ENCODE peak calls at places on chromosomes 2 and 18, in five cellular contexts. U is HEK293T, R is HepG2, Y is GM12878, Z is NT2/D1. G is an unnamed sample.

GRCh38 chr2:229160984-229161383 is 110.1 kb downstream of the PID1 start:
- DNase-seq in U (no peak), R (no peak), Y (no peak), Z (no peak), G (no peak)

GRCh38 chr2:30425326-30425725 is 21.7 kb upstream of the LCLAT1 start:
- DNase-seq in U (no peak), R (no peak), Y (no peak), Z (no peak), G (no peak)

GRCh38 chr2:63841254-63842022 is at the start of gene UGP2:
- DNase-seq in U (peak), R (peak), Y (peak), Z (peak), G (peak)

GRCh38 chr2:108911807-108912628 is 77.0 kb downstream of the EDAR start:
- DNase-seq in U (no peak), R (no peak), Y (no peak), Z (no peak), G (peak)

GRCh38 chr2:238256594-238257104 is 16.8 kb upstream of the HES6 start:
- DNase-seq in U (peak), R (peak), Y (no peak), Z (peak), G (peak)

GRCh38 chr2:152950125-152950524 is 231.7 kb downstream of the ARL6IP6 start:
- DNase-seq in U (peak), R (no peak), Y (no peak), Z (peak), G (peak)

GRCh38 chr2:128621074-128621473 is 302.4 kb upstream of the HS6ST1 start:
- DNase-seq in U (no peak), R (no peak), Y (no peak), Z (no peak), G (no peak)

GRCh38 chr2:160174322-160174721 is 25.8 kb downstream of the ITGB6 start:
- DNase-seq in U (no peak), R (no peak), Y (no peak), Z (no peak), G (no peak)

GRCh38 chr2:238155761-238156694 is 2.7 kb upstream of the ERFE start:
- DNase-seq in U (no peak), R (no peak), Y (no peak), Z (no peak), G (no peak)

GRCh38 chr18:11316546-11316945 is 167.2 kb upstream of the PIEZO2 start:
- DNase-seq in U (no peak), R (no peak), Y (no peak), Z (no peak), G (no peak)

GRCh38 chr2:99488587-99488998 is 1.2 kb downstream of the REV1 start:
- DNase-seq in U (no peak), R (peak), Y (peak), Z (no peak), G (no peak)

GRCh38 chr2:208501217-208501616 is 94.6 kb downstream of the PTH2R start:
- DNase-seq in U (no peak), R (peak), Y (no peak), Z (no peak), G (no peak)

GRCh38 chr2:235698028-235698427 is 204.2 kb downstream of the AGAP1 start:
- DNase-seq in U (no peak), R (no peak), Y (no peak), Z (no peak), G (no peak)

GRCh38 chr2:9234680-9235387 is 28.2 kb downstream of the ASAP2 start:
- DNase-seq in U (no peak), R (peak), Y (no peak), Z (no peak), G (no peak)

GRCh38 chr2:55761526-55761925 is 67.9 kb upstream of the PNPT1 start:
- DNase-seq in U (no peak), R (no peak), Y (no peak), Z (no peak), G (no peak)

GRCh38 chr2:63059434-63060078 is 8.9 kb downstream of the OTX1 start:
- DNase-seq in U (no peak), R (no peak), Y (no peak), Z (no peak), G (no peak)

GRCh38 chr2:30280596-30281434 is 49.5 kb downstream of the LBH start:
- DNase-seq in U (no peak), R (no peak), Y (no peak), Z (no peak), G (no peak)

GRCh38 chr2:232292395-232293154 is 86.0 kb upstream of the ALPP start:
- DNase-seq in U (peak), R (peak), Y (no peak), Z (peak), G (peak)

GRCh38 chr18:23334569-23334968 is 118.5 kb upstream of the RIOK3 start:
- DNase-seq in U (no peak), R (no peak), Y (no peak), Z (no peak), G (no peak)

GRCh38 chr2:239523147-239523943 is 122.5 kb upstream of the HDAC4 start:
- DNase-seq in U (no peak), R (no peak), Y (no peak), Z (no peak), G (no peak)

GRCh38 chr18:35038029-35038428 is 3.2 kb upstream of the MAPRE2 start:
- DNase-seq in U (no peak), R (no peak), Y (no peak), Z (no peak), G (no peak)

DNA sequence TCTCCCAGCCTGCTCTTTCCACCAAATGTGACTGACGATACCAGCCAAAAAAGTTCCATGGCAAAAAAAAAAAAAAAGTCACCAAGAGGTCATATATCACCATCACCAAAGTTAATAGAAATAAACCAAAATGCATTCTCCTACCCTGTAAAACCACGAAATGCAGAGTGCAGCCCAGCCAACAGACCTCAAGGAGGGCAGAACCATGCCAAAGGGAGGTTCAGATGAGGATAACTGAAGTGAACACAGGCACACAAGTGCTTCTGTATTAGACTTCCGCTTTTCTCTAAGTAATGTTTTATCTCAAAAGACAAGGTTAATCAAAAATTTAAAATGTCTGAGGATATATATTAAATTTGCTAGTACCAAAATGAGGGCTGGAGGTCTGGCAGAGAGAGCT is 5.5 kb downstream of the SERPINE2 start:
- DNase-seq in U (no peak), R (no peak), Y (no peak), Z (no peak), G (no peak)
- TF ChIP-seq SUZ12 in U (no peak), R (no peak), Y (no peak), Z (no peak), G (no peak)

GRCh38 chr2:176742271-176742670 is 470.3 kb upstream of the HNRNPA3 start:
- DNase-seq in U (no peak), R (no peak), Y (no peak), Z (no peak), G (no peak)

GRCh38 chr2:176745543-176746331 is 466.9 kb upstream of the HNRNPA3 start:
- DNase-seq in U (no peak), R (no peak), Y (no peak), Z (no peak), G (no peak)

DNA sequence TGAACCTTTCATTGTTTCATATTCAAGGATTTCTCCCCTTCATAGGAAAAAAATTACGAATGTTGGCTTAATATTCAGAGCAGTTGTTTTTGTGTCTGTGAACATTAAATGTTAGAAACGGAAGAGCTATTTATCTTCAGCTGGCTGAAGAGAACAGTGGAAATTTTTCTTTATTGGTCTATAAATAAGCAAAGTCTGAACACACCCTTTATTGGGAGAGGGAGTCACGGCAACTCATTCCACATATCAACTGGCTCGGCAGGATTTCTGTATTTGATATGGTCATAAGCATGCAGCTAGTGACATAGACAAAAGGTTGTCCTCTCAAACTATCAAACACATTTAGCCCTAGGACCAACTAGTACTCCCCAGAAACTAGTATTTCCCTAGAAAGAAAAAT is 468.4 kb upstream of the HNRNPA3 start:
- DNase-seq in U (no peak), R (no peak), Y (no peak), Z (no peak), G (no peak)
- TF ChIP-seq SUZ12 in U (no peak), R (no peak), Y (no peak), Z (no peak), G (no peak)

GRCh38 chr18:32258558-32259204 is 68.8 kb downstream of the MEP1B start:
- DNase-seq in U (no peak), R (no peak), Y (no peak), Z (no peak), G (no peak)

GRCh38 chr18:32258148-32258547 is 68.3 kb downstream of the MEP1B start:
- DNase-seq in U (no peak), R (peak), Y (no peak), Z (no peak), G (no peak)

GRCh38 chr18:32255570-32255969 is 65.7 kb downstream of the MEP1B start:
- DNase-seq in U (no peak), R (peak), Y (no peak), Z (no peak), G (no peak)

GRCh38 chr18:32259553-32259952 is 69.7 kb downstream of the MEP1B start:
- DNase-seq in U (no peak), R (no peak), Y (no peak), Z (no peak), G (no peak)

GRCh38 chr18:32257073-32257780 is 67.4 kb downstream of the MEP1B start:
- DNase-seq in U (no peak), R (no peak), Y (no peak), Z (no peak), G (no peak)
- TF ChIP-seq SUZ12 in U (no peak), R (no peak), Y (no peak), Z (no peak), G (no peak)

DNA sequence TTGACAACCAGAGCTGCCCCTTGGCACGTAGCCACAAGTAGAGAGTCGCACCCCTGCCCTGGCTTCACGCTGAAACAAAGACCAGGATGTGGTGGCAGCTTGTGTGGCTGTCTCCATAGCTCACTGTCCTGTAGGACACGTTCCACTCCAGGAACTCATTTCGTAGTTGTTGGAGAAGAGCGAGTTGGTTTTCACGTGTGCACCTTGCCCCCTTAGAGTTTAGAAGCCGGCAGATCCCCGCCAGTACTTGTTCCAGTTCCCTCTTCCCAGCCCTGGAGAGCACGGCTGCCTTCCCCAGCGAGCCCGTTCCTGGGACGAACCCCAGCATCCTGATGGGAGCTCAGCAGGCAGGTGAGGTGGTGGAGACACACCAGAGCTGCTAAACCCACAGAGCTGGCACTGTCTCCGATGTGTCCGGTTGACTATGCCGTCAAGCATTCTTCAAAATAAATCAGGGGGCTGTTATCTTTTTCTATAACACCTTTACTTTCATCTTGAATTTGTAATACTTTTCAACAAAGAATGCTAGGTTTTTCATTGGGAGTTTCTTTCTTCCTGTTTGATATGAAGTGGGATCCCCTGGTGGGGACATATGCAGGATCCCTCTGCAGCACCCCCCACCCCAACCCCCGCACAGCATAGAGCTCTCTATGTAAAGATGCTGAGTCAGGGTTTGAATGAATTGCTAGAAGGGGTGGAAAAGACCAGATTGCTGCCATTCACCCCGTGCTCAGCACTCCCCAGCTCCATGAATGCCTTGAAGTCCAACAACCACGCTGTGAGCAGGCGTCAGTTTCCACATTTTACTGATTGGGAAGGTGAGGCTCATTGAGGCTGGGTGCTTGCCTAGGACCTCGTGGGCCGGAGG is 44.5 kb downstream of the GREB1 start:
- DNase-seq in U (no peak), R (no peak), Y (no peak), Z (no peak), G (no peak)
- TF ChIP-seq SUZ12 in U (no peak), R (no peak), Y (no peak), Z (no peak), G (no peak)

GRCh38 chr18:36697905-36698304 is 130.9 kb downstream of the TPGS2 start:
- DNase-seq in U (no peak), R (no peak), Y (no peak), Z (no peak), G (no peak)

GRCh38 chr18:36700955-36701354 is 127.8 kb downstream of the TPGS2 start:
- DNase-seq in U (no peak), R (no peak), Y (no peak), Z (no peak), G (no peak)

GRCh38 chr18:36706313-36706881 is 122.4 kb downstream of the TPGS2 start:
- DNase-seq in U (no peak), R (no peak), Y (no peak), Z (no peak), G (no peak)

GRCh38 chr18:36704656-36705055 is 124.1 kb downstream of the TPGS2 start:
- DNase-seq in U (no peak), R (no peak), Y (no peak), Z (no peak), G (no peak)

GRCh38 chr18:36702398-36703010 is 126.3 kb downstream of the TPGS2 start:
- DNase-seq in U (no peak), R (no peak), Y (no peak), Z (no peak), G (no peak)
- TF ChIP-seq SUZ12 in U (no peak), R (no peak), Y (no peak), Z (no peak), G (no peak)

DNA sequence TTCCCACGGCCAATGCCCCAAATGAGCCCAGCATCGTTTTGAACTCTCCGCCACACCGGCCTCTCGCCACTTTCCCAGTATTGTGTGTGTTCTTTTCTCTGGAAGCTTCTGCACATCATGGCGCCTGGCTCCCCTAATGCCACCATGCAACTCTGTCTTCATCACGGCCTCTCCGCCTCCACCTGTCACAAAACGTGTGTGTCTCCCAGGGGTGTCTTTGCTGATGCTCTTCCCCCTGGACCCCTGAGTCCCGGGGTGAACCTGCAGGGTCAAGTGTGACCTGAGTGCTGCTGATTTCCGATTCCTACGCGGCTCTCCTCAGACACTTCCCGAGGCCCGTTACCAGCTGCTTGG is 87.3 kb upstream of the PXDN start:
- DNase-seq in U (no peak), R (no peak), Y (no peak), Z (no peak), G (no peak)
- TF ChIP-seq SUZ12 in U (no peak), R (no peak), Y (no peak), Z (no peak), G (no peak)

GRCh38 chr2:85168984-85169383 is 35.8 kb downstream of the TCF7L1 start:
- DNase-seq in U (no peak), R (no peak), Y (no peak), Z (no peak), G (no peak)
- TF ChIP-seq SUZ12 in U (no peak), R (no peak), Y (no peak), Z (no peak), G (no peak)

DNA sequence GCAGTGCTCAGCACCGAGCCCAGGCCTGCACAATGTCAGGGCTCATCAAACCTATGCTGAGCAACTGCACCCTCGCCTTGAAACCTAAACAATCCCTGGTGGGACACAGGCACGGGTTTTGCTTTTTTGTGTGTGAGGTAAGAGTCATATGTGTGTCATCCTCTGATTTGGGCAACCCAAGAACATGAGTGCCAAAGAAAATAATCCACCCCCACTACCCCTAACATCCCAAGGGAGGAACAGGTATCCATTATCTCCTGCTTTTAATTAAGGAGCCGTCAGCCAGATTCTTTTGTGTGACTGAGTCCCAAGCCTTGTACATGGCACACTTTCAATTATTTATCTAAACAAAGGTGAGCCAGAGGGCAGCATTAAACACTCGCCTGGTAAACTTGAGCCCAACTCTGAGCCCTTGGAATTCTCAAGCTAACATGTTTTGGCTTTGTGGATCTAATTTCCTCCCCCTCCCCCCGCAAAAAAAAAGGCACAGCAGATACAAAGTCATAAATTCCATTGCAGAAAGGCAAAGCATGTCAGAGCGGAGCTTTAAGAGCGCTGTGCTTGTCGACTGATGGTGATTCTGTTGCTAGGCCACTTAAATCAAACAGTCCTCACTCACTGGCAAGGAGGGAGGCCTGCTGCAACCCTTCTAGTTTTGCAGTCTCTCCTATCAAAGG is 143.3 kb upstream of the LMAN1 start:
- DNase-seq in U (peak), R (no peak), Y (no peak), Z (no peak), G (no peak)
- TF ChIP-seq SUZ12 in U (no peak), R (no peak), Y (no peak), Z (no peak), G (no peak)

G was measured in H1.